ENCODE peak calls at places on chromosomes 5 and 9, in five cellular contexts. Q is psoas muscle; H is body of pancreas; F is CD8-positive, alpha-beta T cell; S is IMR-90. M is an unnamed sample. For H3K4me1, the result is how much of the 10 kb centered on the place peaks cover.

GRCh38 chr5:73901455-73901854 is 275.5 kb downstream of the ARHGEF28 start:
- DNase-seq in Q (no peak), H (no peak), F (no peak), S (no peak), M (peak)

GRCh38 chr5:170011751-170012150 is 31.5 kb upstream of the INSYN2B start:
- DNase-seq in Q (no peak), H (no peak), F (no peak), S (no peak), M (no peak)

GRCh38 chr5:122704247-122705036 is 70.4 kb upstream of the SNX2 start:
- DNase-seq in Q (no peak), H (no peak), F (no peak), S (peak), M (no peak)

GRCh38 chr5:68046445-68046844 is 169.1 kb upstream of the PIK3R1 start:
- DNase-seq in Q (no peak), H (no peak), F (no peak), S (peak), M (peak)

GRCh38 chr9:76835571-76836283 is 70.2 kb downstream of the PRUNE2 start:
- DNase-seq in Q (no peak), H (no peak), F (no peak), S (peak), M (no peak)

GRCh38 chr5:13412040-13412595 is 532.4 kb downstream of the DNAH5 start:
- DNase-seq in Q (no peak), H (no peak), F (no peak), S (no peak), M (peak)

GRCh38 chr9:92097997-92098482 is 17.2 kb downstream of the SPTLC1 start:
- DNase-seq in Q (peak), H (peak), F (peak), S (peak), M (no peak)

GRCh38 chr9:27726244-27727141 is 153.2 kb upstream of the C9orf72 start:
- DNase-seq in Q (peak), H (peak), F (no peak), S (peak), M (no peak)

GRCh38 chr5:20030125-20030524 is 42.1 kb upstream of the CDH18 start:
- DNase-seq in Q (no peak), H (no peak), F (no peak), S (no peak), M (no peak)

GRCh38 chr5:58794875-58795274 is 212.0 kb downstream of the RAB3C start:
- DNase-seq in Q (no peak), H (no peak), F (no peak), S (no peak), M (no peak)

GRCh38 chr9:113513541-113513940 is 50.0 kb downstream of the RGS3 start:
- DNase-seq in Q (no peak), H (no peak), F (peak), S (no peak), M (no peak)

GRCh38 chr9:113514748-113515147 is 51.2 kb downstream of the RGS3 start:
- DNase-seq in Q (no peak), H (peak), F (no peak), S (no peak), M (no peak)

GRCh38 chr9:113513111-113513510 is 49.6 kb downstream of the RGS3 start:
- DNase-seq in Q (no peak), H (no peak), F (no peak), S (no peak), M (no peak)

GRCh38 chr9:113515862-113516261 is 52.3 kb downstream of the RGS3 start:
- DNase-seq in Q (no peak), H (no peak), F (no peak), S (peak), M (no peak)

DNA sequence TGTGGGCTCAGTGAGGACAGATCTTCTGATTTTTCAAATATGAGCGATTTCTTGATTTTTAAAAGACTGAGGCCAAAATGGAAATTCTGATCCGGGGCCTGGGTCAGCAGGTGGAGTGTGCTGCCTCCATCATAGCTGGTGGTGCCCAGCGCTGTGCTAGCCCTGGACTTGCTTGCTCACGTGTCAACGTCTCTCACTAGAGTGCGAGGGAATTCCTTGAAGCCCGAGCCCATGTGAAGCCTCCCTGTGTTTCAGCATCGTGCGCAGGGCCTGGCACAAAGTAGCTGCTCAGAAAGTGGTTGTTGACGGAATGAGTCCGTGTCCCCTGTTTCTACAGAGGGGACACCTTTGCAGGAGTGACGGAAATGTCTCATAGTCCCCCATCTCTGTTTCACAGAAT is 50.5 kb downstream of the RGS3 start:
- DNase-seq in Q (no peak), H (no peak), F (no peak), S (no peak), M (no peak)
- H3K4me1 ChIP-seq in Q (under half), H (under half), F (half or more), S (under half), M (under half)

DNA sequence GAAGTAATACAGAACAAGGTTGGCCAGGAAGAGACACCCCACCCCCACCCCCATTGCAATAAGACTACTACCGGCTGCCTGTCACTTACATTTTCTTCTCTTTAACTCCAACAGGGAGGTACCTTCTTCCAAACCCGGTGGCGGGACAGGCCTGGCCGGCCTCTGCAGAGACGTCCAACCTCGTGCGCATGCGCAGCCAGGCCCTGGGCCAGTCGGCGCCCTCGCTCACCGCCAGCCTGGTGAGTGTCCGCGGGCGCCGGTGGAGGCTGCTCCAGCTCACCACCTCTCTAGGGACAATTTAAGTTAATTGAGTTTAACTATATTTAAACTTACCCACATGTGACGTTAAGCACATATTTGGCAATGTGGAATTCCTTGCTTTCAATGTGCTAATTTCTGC is 192.4 kb downstream of the MAST4 start:
- DNase-seq in Q (no peak), H (no peak), F (no peak), S (no peak), M (no peak)
- H3K4me1 ChIP-seq in Q (under half), H (under half), F (under half), S (under half), M (under half)

DNA sequence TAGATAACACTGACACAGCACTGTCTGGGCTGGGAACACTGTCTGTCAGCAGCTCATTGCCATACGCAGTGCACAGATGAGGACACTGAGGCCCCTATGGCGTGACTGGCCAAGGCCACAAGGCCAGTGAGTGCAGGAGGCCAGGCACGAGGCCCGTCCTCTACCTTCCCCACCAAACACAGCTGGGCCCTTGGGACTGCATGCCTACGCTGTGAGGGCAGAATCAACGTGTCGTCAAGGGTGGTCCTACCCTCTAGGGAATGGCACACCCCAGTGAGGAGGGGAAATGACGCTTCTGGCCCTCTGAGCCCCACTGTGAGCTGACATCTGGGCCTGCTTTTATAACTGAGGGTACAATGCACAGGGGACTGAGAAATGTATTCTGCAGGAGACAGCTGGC is 42.1 kb upstream of the SLC25A51 start:
- DNase-seq in Q (peak), H (no peak), F (no peak), S (no peak), M (no peak)
- H3K4me1 ChIP-seq in Q (under half), H (under half), F (under half), S (under half), M (half or more)

GRCh38 chr9:95061916-95062600 is 255.5 kb downstream of the FANCC start:
- DNase-seq in Q (no peak), H (no peak), F (no peak), S (no peak), M (no peak)

GRCh38 chr9:95060916-95061315 is 256.6 kb downstream of the FANCC start:
- DNase-seq in Q (no peak), H (no peak), F (no peak), S (no peak), M (no peak)

GRCh38 chr9:95062601-95063065 is 254.9 kb downstream of the FANCC start:
- DNase-seq in Q (no peak), H (no peak), F (no peak), S (no peak), M (no peak)

GRCh38 chr9:95065224-95065623 is 252.3 kb downstream of the FANCC start:
- DNase-seq in Q (peak), H (no peak), F (no peak), S (no peak), M (no peak)

DNA sequence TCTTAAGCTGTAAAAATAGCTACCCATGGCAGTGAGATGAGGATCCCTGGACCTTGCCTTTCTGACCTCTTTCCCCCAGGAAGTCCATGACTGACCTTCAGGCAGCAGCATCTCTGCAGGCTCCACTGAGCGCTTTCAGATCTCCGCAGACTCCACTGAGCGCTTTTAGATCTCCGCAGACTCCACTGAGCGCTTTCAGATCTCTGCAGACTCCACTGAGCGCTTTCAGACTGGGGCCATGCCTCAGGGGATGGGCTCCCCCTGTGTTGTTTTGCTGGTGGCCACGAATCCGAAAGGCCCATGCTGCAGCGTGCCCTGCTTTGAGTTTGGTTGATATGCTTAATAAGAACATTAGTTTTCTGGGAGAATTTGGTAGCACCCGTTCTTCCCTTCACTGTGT is 254.2 kb downstream of the FANCC start:
- DNase-seq in Q (no peak), H (no peak), F (no peak), S (no peak), M (no peak)
- H3K4me1 ChIP-seq in Q (half or more), H (half or more), F (under half), S (under half), M (under half)

DNA sequence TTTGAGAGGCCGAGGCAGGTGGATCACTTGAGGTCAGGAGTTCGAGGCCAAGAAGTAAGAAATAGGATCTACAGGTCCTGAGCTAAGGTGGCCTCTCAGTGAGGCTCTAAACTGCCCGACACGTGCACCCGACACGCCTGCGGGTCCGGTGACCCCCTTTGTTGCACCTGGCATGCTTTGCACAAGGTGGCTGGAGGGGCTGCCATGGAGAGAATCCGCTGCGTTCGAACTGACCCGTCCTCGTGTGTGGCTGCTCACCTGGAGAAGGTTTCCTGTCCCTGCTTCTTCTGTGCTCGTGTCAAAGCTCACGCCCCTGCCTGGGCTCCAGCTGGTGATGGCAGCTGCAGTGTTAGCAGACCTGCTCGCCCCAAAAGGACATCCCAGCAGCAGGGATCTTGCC is 5.7 kb upstream of the OLFM1 start:
- DNase-seq in Q (no peak), H (no peak), F (no peak), S (no peak), M (no peak)
- H3K4me1 ChIP-seq in Q (under half), H (under half), F (under half), S (under half), M (under half)

M was measured in PC-9.